ENCODE peak calls at places on chromosomes 4 and X, in seven cellular contexts. R, W, J, Y, I, Z and P are unnamed samples.
A peak's percentile ranks its signal among the peaks of the same experiment; 100 is the strongest.

GRCh38 chrX:141375011-141375730 is 132.9 kb upstream of the SPANXC start:
- DNase-seq in J (no peak), Z (no peak), Y (no peak), I (no peak), R (no peak), W (peak; percentile 1), P (no peak)

GRCh38 chr4:23814606-23815005 is 75.2 kb downstream of the PPARGC1A start:
- DNase-seq in I (no peak), Y (no peak), J (no peak), R (no peak), W (no peak), Z (no peak), P (no peak)

GRCh38 chr4:142379277-142380051 is 466.6 kb downstream of the INPP4B start:
- DNase-seq in Z (no peak), Y (peak; percentile 62), I (no peak), W (peak; percentile 90), J (no peak), R (no peak), P (peak; percentile 21)

GRCh38 chrX:44765556-44765955 is 78.3 kb upstream of the DUSP21 start:
- DNase-seq in R (no peak), Y (no peak), W (no peak), I (no peak), Z (no peak), J (no peak), P (no peak)

GRCh38 chr4:26032572-26033320 is 118.7 kb downstream of the SMIM20 start:
- DNase-seq in W (peak; percentile 91), I (no peak), Z (peak; percentile 61), R (no peak), Y (no peak), J (no peak), P (no peak)

GRCh38 chr4:174134361-174134760 is 149.1 kb downstream of the FBXO8 start:
- DNase-seq in R (no peak), Y (no peak), W (no peak), I (no peak), J (no peak), Z (no peak), P (no peak)

GRCh38 chr4:146051724-146052396 is 113.2 kb upstream of the ZNF827 start:
- DNase-seq in R (no peak), J (no peak), Y (no peak), W (peak; percentile 72), Z (no peak), I (no peak), P (no peak)

GRCh38 chr4:100189820-100190642 is at the start of gene DDIT4L:
- DNase-seq in Z (no peak), R (peak; percentile 1), I (no peak), J (no peak), W (peak; percentile 37), Y (peak; percentile 15), P (peak; percentile 17)

GRCh38 chr4:3489451-3489962 is 26.4 kb downstream of the DOK7 start:
- DNase-seq in Y (no peak), I (no peak), R (no peak), W (no peak), J (no peak), Z (no peak), P (peak; percentile 38)

GRCh38 chrX:70554081-70554480 is 109.4 kb downstream of the DLG3 start:
- DNase-seq in R (peak; percentile 1), Y (no peak), I (no peak), J (no peak), Z (peak; percentile 16), W (peak; percentile 28), P (peak; percentile 13)

GRCh38 chr4:107825072-107825789 is 499 bp downstream of the SGMS2 start:
- DNase-seq in I (no peak), Y (no peak), W (peak; percentile 39), R (no peak), J (no peak), Z (no peak), P (peak; percentile 33)

GRCh38 chr4:78747328-78747946 is 28.7 kb upstream of the BMP2K start:
- DNase-seq in R (no peak), Z (no peak), Y (no peak), W (peak; percentile 92), J (no peak), I (no peak), P (no peak)

GRCh38 chr4:8549352-8549931 is 30.8 kb upstream of the GPR78 start:
- DNase-seq in I (no peak), Y (no peak), W (no peak), Z (no peak), R (peak; percentile 56), J (no peak), P (no peak)

GRCh38 chrX:19571708-19572107 is 56.4 kb upstream of the MAP3K15 start:
- DNase-seq in W (no peak), Y (no peak), I (no peak), J (no peak), R (no peak), Z (no peak), P (no peak)

GRCh38 chr4:11698846-11699590 is 270.3 kb upstream of the HS3ST1 start:
- DNase-seq in Z (no peak), R (no peak), Y (peak; percentile 95), J (no peak), I (no peak), W (peak; percentile 80), P (no peak)

GRCh38 chr4:8846046-8846720 is 25.5 kb downstream of the HMX1 start:
- DNase-seq in J (no peak), Z (no peak), Y (no peak), I (no peak), W (no peak), R (no peak), P (no peak)

GRCh38 chr4:71440612-71441011 is 101.8 kb downstream of the SLC4A4 start:
- DNase-seq in Z (no peak), I (no peak), W (no peak), R (no peak), Y (no peak), J (no peak), P (no peak)

GRCh38 chr4:101774807-101775206 is 15.7 kb upstream of the BANK1 start:
- DNase-seq in I (no peak), R (no peak), W (peak; percentile 23), Z (peak; percentile 68), J (no peak), Y (no peak), P (no peak)

GRCh38 chrX:137930562-137930961 is 364.6 kb downstream of the ZIC3 start:
- DNase-seq in J (no peak), R (no peak), Y (no peak), W (no peak), I (no peak), Z (no peak), P (no peak)

GRCh38 chrX:53294024-53294648 is 12.8 kb upstream of the IQSEC2 start:
- DNase-seq in R (peak; percentile 58), I (no peak), J (no peak), Y (no peak), Z (no peak), W (peak; percentile 26), P (no peak)

DNA sequence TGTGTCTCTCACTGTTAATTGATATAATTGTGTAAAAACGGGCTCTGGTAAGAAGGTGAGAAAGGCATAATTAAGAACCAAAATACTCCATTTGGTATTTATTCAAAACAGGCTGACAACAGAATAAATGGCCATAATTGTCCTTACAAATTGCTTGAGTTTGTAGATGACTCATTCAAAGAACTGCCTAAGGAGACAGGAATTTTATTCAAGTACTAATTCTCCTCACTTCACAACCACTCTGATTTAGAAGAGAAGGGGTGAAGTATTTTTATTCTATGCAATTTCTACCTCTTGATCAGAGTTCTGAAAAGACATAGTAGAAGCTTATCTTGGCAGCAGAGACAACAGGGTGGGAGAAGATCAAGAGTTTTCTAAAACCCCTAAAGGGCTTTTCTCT is 43.1 kb downstream of the ATP11C start:
- DNase-seq in J (no peak), Z (no peak), R (no peak), Y (no peak), I (no peak), W (peak; percentile 31), P (no peak)
- TF ChIP-seq CEBPB in J (no peak), Z (no peak), R (no peak), Y (no peak), I (no peak), W (no peak), P (no peak)

GRCh38 chr4:40576651-40577480 is 52.8 kb downstream of the RBM47 start:
- DNase-seq in W (peak; percentile 91), Y (peak; percentile 66), J (no peak), Z (peak; percentile 98), I (peak; percentile 82), R (peak; percentile 48), P (peak; percentile 85)
- TF ChIP-seq CEBPB in W (peak; percentile 35), Y (no peak), J (no peak), Z (peak; percentile 74), I (no peak), R (no peak), P (peak; percentile 72)

DNA sequence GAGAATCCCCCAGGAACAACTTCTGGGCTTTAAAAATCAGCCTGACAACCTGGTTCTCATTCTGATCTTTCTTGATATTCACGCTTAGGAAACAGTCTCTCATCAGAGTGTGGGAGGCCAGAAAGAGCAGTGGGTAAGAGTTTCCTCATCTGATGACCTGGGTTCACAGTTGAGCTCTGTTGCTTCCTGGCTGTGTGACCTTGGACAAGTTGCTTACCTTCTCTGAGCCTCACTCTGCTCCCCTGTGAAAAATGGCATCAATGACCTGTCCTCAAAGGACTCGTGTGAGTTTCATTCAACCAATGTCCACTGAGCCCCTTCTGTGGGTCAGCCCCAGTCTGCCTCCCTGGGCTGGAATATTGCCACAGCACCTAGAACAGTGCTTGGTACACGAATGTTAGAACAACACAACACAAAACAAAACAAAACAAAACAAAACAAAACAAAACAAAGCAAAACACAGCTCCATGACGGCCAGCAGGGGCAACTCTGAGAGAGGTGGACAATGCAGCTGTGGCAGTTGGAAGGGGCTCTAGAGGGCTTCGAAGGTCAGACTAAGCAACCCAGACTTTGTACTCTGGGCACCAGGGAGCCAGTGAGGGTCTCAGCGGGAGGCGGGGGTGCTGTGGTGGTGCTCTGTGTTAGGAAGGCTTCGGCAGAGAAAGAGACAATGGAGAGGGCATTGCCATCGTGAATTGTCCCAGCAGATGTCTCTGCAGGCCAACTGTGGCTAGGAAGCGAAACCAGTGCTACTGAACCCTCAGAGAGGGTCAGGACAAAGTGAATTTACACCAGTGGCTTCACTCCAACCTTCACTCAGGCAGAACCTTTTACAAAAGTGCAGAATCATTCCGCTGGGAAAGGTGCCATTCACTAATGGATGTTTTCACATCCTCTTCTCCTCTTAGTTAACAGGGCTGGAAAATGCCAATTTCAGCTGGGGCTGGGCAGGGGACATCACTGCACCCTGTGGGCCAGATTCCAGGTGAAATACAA is 14.3 kb upstream of the C4orf50 start:
- DNase-seq in Z (no peak), R (peak; percentile 46), J (no peak), I (no peak), Y (no peak), W (no peak), P (no peak)
- TF ChIP-seq CEBPB in Z (no peak), R (no peak), J (no peak), I (no peak), Y (no peak), W (no peak), P (no peak)

DNA sequence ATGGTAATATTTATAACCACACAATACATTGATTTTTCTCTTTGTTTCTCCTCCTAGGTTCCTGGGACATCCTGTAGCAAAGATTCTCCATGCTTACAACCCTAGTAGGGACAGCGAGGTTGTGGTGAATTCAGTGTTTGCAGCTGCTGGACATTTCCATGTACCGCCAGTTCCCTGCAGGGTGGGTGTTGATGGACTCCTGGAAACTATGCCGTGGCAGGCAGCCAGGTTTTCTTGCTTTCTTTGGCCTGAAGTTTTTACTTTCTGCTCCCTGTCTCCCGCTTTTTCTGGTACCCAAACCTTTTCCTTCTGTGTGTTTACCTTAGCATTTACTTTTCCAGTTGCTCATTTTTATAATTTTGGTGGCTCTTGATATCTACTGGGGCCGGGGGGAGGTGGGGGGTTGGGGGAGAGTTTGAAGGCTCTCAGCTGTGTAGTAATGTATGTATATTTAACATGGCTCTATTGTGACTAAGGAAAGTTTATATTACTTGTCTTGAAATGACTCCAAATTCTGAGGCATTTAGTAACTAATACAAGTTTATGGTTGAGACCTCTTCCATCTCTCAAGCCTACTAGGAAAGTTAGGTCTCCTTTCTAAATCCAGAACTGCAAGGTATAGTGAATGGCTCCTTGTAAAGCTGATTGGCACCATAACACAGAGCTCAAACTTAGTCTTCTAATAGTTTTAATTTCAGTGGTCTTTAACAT is 89.7 kb downstream of the TMEM131L start:
- DNase-seq in I (no peak), Y (no peak), R (peak; percentile 25), J (no peak), W (peak; percentile 84), Z (peak; percentile 48), P (no peak)
- TF ChIP-seq CEBPB in I (no peak), Y (no peak), R (no peak), J (no peak), W (no peak), Z (no peak), P (no peak)